ENCODE peak calls at places on chromosomes 4 and X, in nine cellular contexts. R is thyroid gland, C is body of pancreas, M is gastrocnemius medialis, X is stomach, F is HCT116, W is heart left ventricle, J is suprapubic skin, S is ovary. U is an unnamed sample. For H3K27me3, the result is how much of the 10 kb centered on the place peaks cover.

GRCh38 chr4:118351851-118352827 is 664 bp downstream of the PRSS12 start:
- DNase-seq in J (peak), X (peak), F (peak), W (no peak), R (peak), M (no peak), C (peak), S (no peak), U (no peak)

GRCh38 chr4:173424899-173425805 is 26.2 kb upstream of the SCRG1 start:
- DNase-seq in R (no peak), F (no peak), M (no peak), W (no peak), S (no peak), C (no peak), X (no peak), J (no peak), U (no peak)

GRCh38 chr4:184280104-184280503 is 62.4 kb upstream of the ENPP6 start:
- DNase-seq in X (no peak), S (no peak), J (no peak), C (no peak), M (no peak), F (no peak), W (no peak), R (no peak), U (peak)

GRCh38 chrX:123424546-123424945 is 240.5 kb downstream of the GRIA3 start:
- DNase-seq in J (no peak), S (no peak), X (no peak), M (no peak), R (no peak), C (no peak), F (no peak), W (no peak), U (no peak)

GRCh38 chrX:43949669-43950068 is 23.5 kb downstream of the NDP start:
- DNase-seq in C (peak), R (peak), J (no peak), S (no peak), X (no peak), F (peak), W (no peak), M (no peak), U (no peak)

GRCh38 chr4:172962564-172963353 is 205.9 kb upstream of the GALNT7 start:
- DNase-seq in X (peak), R (peak), M (no peak), S (no peak), W (no peak), C (peak), J (no peak), F (no peak), U (no peak)

GRCh38 chrX:21645437-21646220 is 12.5 kb downstream of the KLHL34 start:
- DNase-seq in M (no peak), R (no peak), S (no peak), X (no peak), W (no peak), C (no peak), F (no peak), J (no peak), U (no peak)

GRCh38 chrX:41180194-41180902 is 95.1 kb downstream of the USP9X start:
- DNase-seq in M (peak), C (peak), W (no peak), S (peak), R (peak), J (no peak), X (peak), F (peak), U (no peak)

GRCh38 chr4:25379591-25379990 is 2.5 kb downstream of the ANAPC4 start:
- DNase-seq in C (no peak), F (no peak), R (no peak), S (no peak), M (no peak), W (no peak), J (no peak), X (no peak), U (no peak)

GRCh38 chr4:99816611-99817309 is at the start of gene DAPP1:
- DNase-seq in X (peak), W (peak), F (no peak), S (no peak), C (peak), R (peak), J (peak), M (no peak), U (no peak)

GRCh38 chrX:145654486-145654885 is 163.1 kb upstream of the SLITRK2 start:
- DNase-seq in J (no peak), R (no peak), S (no peak), F (no peak), X (no peak), M (no peak), W (no peak), C (no peak), U (no peak)

GRCh38 chr4:80243274-80244018 is 23.0 kb upstream of the FGF5 start:
- DNase-seq in C (no peak), J (no peak), X (no peak), M (no peak), W (no peak), S (no peak), R (no peak), F (no peak), U (no peak)

GRCh38 chr4:151218343-151218742 is 58.6 kb upstream of the PRSS48 start:
- DNase-seq in M (no peak), X (no peak), C (no peak), F (no peak), J (no peak), R (no peak), W (no peak), S (no peak), U (no peak)

GRCh38 chrX:37678574-37678973 is 7.0 kb upstream of the XK start:
- DNase-seq in J (no peak), M (no peak), X (no peak), C (no peak), R (no peak), W (no peak), S (no peak), F (no peak), U (no peak)

GRCh38 chr4:182680196-182680771 is 236.9 kb downstream of the DCTD start:
- DNase-seq in C (no peak), J (no peak), M (peak), X (no peak), S (no peak), F (no peak), W (peak), R (no peak), U (no peak)

GRCh38 chr4:144355809-144356757 is 215.6 kb upstream of the GYPA start:
- DNase-seq in S (no peak), C (peak), R (no peak), M (no peak), X (no peak), F (peak), W (no peak), J (no peak), U (no peak)

GRCh38 chr4:140633154-140633553 is 64.4 kb upstream of the UCP1 start:
- DNase-seq in J (no peak), X (no peak), W (no peak), S (no peak), R (no peak), M (no peak), F (no peak), C (no peak), U (no peak)

GRCh38 chrX:139932077-139932900 is 564 bp downstream of the ATP11C start:
- DNase-seq in J (peak), X (peak), W (peak), S (peak), R (peak), F (no peak), C (peak), M (peak), U (no peak)

GRCh38 chr4:121072080-121072835 is at the start of gene NDNF:
- DNase-seq in W (peak), X (no peak), J (peak), R (peak), F (no peak), S (peak), C (peak), M (no peak), U (no peak)

GRCh38 chrX:15127010-15127409 is 142.9 kb downstream of the ASB9 start:
- DNase-seq in W (no peak), M (no peak), F (no peak), X (no peak), C (no peak), J (no peak), S (no peak), R (no peak), U (no peak)

GRCh38 chr4:47195706-47196105 is 164.3 kb downstream of the GABRB1 start:
- DNase-seq in W (no peak), M (no peak), J (no peak), X (no peak), C (no peak), S (no peak), R (no peak), F (no peak), U (no peak)

GRCh38 chr4:78774395-78774794 is 1.8 kb upstream of the BMP2K start:
- DNase-seq in X (no peak), S (no peak), W (no peak), R (no peak), C (no peak), F (no peak), M (no peak), J (no peak), U (no peak)

GRCh38 chr4:139301821-139302611 is at the start of gene NDUFC1:
- DNase-seq in R (peak), W (peak), C (peak), J (peak), X (peak), S (peak), F (no peak), M (peak), U (no peak)

GRCh38 chr4:185242749-185243533 is 33.5 kb downstream of the SNX25 start:
- DNase-seq in J (no peak), F (no peak), X (no peak), M (no peak), S (no peak), C (no peak), R (no peak), W (no peak), U (no peak)

GRCh38 chr4:47736555-47736954 is 101.3 kb downstream of the CORIN start:
- DNase-seq in M (no peak), J (no peak), X (no peak), W (no peak), C (no peak), R (no peak), S (no peak), F (no peak), U (no peak)

GRCh38 chrX:70168238-70169188 is 8.8 kb upstream of the DGAT2L6 start:
- DNase-seq in W (no peak), J (no peak), F (peak), R (peak), C (peak), M (no peak), X (no peak), S (peak), U (no peak)

GRCh38 chrX:49165901-49166881 is 3.6 kb downstream of the MAGIX start:
- DNase-seq in X (peak), S (peak), J (peak), M (peak), F (peak), C (peak), R (peak), W (peak), U (peak)
- H3K4me3 ChIP-seq in X (peak), S (peak), J (peak), M (peak), F (peak), C (no peak), R (no peak), W (peak), U (peak)

GRCh38 chr4:188695261-188695660 is 556.0 kb downstream of the TRIML1 start:
- DNase-seq in R (no peak), J (no peak), M (no peak), W (no peak), C (no peak), X (no peak), S (no peak), F (no peak), U (no peak)
- H3K27me3 ChIP-seq in R (under half), J (under half), M (under half), W (under half), C (under half), X (under half), S (under half), F (under half), U (under half)

GRCh38 chr4:21476753-21477152 is 471.8 kb downstream of the KCNIP4 start:
- DNase-seq in J (no peak), R (no peak), C (no peak), M (no peak), W (no peak), X (no peak), F (no peak), S (no peak), U (no peak)
- TF ChIP-seq POLR2A in J (no peak), R (no peak), C (no peak), M (no peak), W (no peak), X (no peak), F (no peak), S (no peak), U (no peak)

GRCh38 chr4:17807446-17807845 is 3.1 kb downstream of the DCAF16 start:
- DNase-seq in X (no peak), M (no peak), C (no peak), J (no peak), F (no peak), R (no peak), W (no peak), S (no peak), U (no peak)
- H3K4me3 ChIP-seq in X (peak), M (no peak), C (no peak), J (peak), F (no peak), R (no peak), W (peak), S (peak), U (peak)

GRCh38 chr4:107034982-107035710 is 967 bp downstream of the DKK2 start:
- DNase-seq in J (peak), W (no peak), R (peak), X (no peak), M (no peak), C (no peak), S (peak), F (no peak), U (no peak)

GRCh38 chr4:107036602-107037151 is 564 bp upstream of the DKK2 start:
- DNase-seq in R (no peak), F (no peak), M (no peak), X (no peak), S (no peak), W (no peak), C (no peak), J (peak), U (no peak)

GRCh38 chr4:107035711-107036601 is at the start of gene DKK2:
- DNase-seq in R (peak), X (no peak), J (peak), S (peak), C (no peak), M (peak), F (no peak), W (no peak), U (no peak)

GRCh38 chr4:107034091-107034698 is 1.9 kb downstream of the DKK2 start:
- DNase-seq in S (peak), W (no peak), C (no peak), M (peak), J (peak), R (peak), F (no peak), X (no peak), U (no peak)

DNA sequence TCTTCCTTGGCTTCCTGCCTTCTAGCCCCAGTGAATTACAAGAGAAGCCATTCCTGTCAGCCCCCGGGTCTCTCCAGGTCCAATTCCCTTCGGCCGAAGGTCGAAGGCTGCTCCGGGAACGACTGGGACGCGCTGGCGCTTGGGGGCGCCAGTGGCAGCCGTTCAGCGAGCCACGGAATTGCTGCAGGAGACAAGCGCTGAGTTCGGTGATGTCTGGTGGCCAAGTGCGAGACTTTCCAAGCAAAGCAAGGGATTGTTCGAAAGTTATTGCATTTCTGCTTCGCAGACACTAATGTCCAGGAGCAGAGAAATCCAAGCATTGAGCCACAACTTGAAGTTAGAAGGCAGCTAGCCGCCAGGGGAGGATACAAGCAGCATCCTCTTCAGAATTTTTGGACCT is 1.1 kb upstream of the DKK2 start:
- DNase-seq in R (peak), F (no peak), S (peak), J (peak), X (no peak), C (peak), M (peak), W (no peak), U (no peak)
- H3K27me3 ChIP-seq in R (under half), F (under half), S (under half), J (half or more), X (under half), C (under half), M (under half), W (half or more), U (under half)

GRCh38 chrX:109872021-109872730 is 130.7 kb upstream of the TMEM164 start:
- DNase-seq in M (no peak), F (no peak), W (no peak), X (no peak), S (no peak), J (no peak), C (peak), R (no peak), U (no peak)
- TF ChIP-seq POLR2A in M (no peak), F (no peak), W (no peak), X (no peak), S (no peak), J (no peak), C (no peak), R (no peak), U (no peak)

DNA sequence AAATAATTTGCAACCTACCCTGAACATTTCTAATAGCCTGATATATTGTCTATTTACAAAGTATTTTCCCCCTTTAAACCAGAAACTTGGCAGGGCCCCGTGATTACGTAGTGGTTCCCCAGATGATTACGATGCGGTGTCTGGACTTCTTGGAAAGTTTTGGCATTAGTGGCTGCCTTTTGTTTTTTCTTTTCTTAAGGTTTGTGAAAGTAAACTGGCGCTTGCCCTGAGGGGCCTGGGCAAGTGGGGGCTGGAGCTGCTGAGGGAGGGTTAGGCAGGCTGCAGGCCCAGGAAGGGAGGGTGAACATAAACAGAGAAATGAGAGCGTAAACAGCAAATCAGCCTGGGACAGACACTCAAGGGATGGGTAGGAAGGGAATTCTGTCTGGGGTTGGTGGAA is 123.6 kb upstream of the MSX1 start:
- DNase-seq in W (no peak), S (peak), J (no peak), C (no peak), R (no peak), M (no peak), F (no peak), X (no peak), U (no peak)
- H3K4me3 ChIP-seq in W (no peak), S (no peak), J (no peak), C (no peak), R (no peak), M (no peak), F (no peak), X (no peak), U (no peak)

GRCh38 chr4:7367361-7367760 is 67.4 kb downstream of the PSAPL1 start:
- DNase-seq in S (no peak), C (no peak), X (no peak), M (no peak), W (no peak), J (no peak), R (no peak), F (no peak), U (no peak)
- H3K27me3 ChIP-seq in S (under half), C (under half), X (under half), M (under half), W (under half), J (under half), R (under half), F (under half), U (under half)

GRCh38 chr4:70818921-70819320 is 20.8 kb downstream of the GRSF1 start:
- DNase-seq in X (no peak), F (no peak), R (no peak), M (no peak), S (no peak), W (no peak), C (no peak), J (no peak), U (no peak)

GRCh38 chr4:70816894-70817293 is 22.8 kb downstream of the GRSF1 start:
- DNase-seq in X (no peak), M (no peak), R (no peak), F (no peak), S (no peak), J (no peak), W (no peak), C (no peak), U (no peak)

GRCh38 chr4:70815370-70815769 is 24.3 kb downstream of the GRSF1 start:
- DNase-seq in M (no peak), F (no peak), W (no peak), S (no peak), X (no peak), R (no peak), J (no peak), C (no peak), U (no peak)

DNA sequence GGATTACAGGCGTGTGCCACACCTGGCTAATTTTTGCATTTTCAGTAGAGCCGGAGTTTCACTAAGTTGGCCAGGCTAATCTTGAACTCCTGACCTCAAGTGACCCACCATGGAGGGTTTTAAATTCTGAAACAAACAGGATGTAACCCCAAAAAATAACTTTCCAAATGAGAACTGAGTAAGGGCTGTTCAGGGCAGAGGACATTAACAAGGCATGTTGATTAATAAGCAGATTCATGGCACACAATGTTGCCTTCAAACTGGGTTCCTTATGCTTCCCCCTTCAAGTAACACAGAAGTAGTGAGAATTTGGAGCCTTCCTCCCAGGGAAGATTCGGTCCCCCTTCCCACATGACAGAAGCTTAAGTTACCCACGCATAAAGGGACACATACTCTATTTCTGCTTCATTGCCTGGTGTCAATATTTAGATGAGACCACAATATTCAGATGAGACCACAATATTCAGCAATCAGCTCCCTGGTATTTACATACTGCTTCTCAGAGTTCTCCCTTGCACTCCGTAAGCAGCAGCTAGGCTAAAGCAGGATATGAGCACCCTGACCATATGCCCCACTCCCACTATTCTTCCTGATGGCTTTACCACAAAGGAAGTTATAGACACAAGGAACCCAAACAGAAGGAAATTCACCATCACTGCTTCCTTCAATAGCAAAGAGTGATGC is 21.4 kb downstream of the GRSF1 start:
- DNase-seq in X (no peak), S (no peak), C (no peak), R (no peak), M (no peak), F (no peak), W (no peak), J (no peak), U (no peak)
- TF ChIP-seq POLR2A in X (no peak), S (no peak), C (no peak), R (no peak), M (no peak), F (no peak), W (no peak), J (no peak), U (no peak)

U was measured in vagina.